ENCODE peak calls at places on chromosomes 12 and 14, in ten cellular contexts. F is left kidney, O is NCI-H1092, X is NCI-H460, U is psoas muscle, T is Right ventricle myocardium superior, M is choroid plexus epithelial cell, J is AG09319, V is cardiac muscle cell, R is GOT3. C is an unnamed sample.

GRCh38 chr12:64746663-64747062 is 12.5 kb downstream of the GNS start:
- DNase-seq in F (no peak), O (no peak), X (no peak), U (no peak), T (no peak), M (peak; percentile 58), J (no peak), V (no peak), R (no peak), C (no peak)

GRCh38 chr14:26370118-26370517 is 227.7 kb downstream of the NOVA1 start:
- DNase-seq in F (peak; percentile 80), O (no peak), X (no peak), U (no peak), T (no peak), M (peak; percentile 44), J (no peak), V (peak; percentile 28), R (no peak), C (no peak)

GRCh38 chr12:119410396-119410795 is 75.9 kb downstream of the CCDC60 start:
- DNase-seq in F (peak; percentile 23), O (no peak), X (no peak), U (no peak), T (no peak), M (no peak), J (no peak), V (peak; percentile 43), R (no peak), C (no peak)

GRCh38 chr12:57724936-57725740 is 13.4 kb downstream of the AGAP2 start:
- DNase-seq in F (no peak), O (no peak), X (no peak), U (no peak), T (no peak), M (no peak), J (no peak), V (no peak), R (no peak), C (peak; percentile 10)

GRCh38 chr14:95332641-95333040 is 12.9 kb upstream of the CLMN start:
- DNase-seq in F (no peak), O (no peak), X (no peak), U (no peak), T (no peak), M (no peak), J (no peak), V (no peak), R (no peak), C (no peak)

GRCh38 chr14:93707475-93707874 is 80.8 kb downstream of the PRIMA1 start:
- DNase-seq in F (no peak), O (no peak), X (no peak), U (no peak), T (no peak), M (no peak), J (no peak), V (no peak), R (no peak), C (no peak)

GRCh38 chr12:132196038-132196872 is 52.0 kb downstream of the NOC4L start:
- DNase-seq in F (peak; percentile 61), O (no peak), X (no peak), U (no peak), T (no peak), M (peak; percentile 10), J (no peak), V (no peak), R (no peak), C (no peak)

GRCh38 chr12:62806893-62807292 is 128.1 kb downstream of the PPM1H start:
- DNase-seq in F (no peak), O (no peak), X (no peak), U (no peak), T (no peak), M (no peak), J (no peak), V (no peak), R (no peak), C (no peak)

GRCh38 chr12:53591301-53592206 is 34.6 kb downstream of the ATF7 start:
- DNase-seq in F (no peak), O (no peak), X (no peak), U (no peak), T (no peak), M (peak; percentile 24), J (no peak), V (peak; percentile 61), R (no peak), C (no peak)

GRCh38 chr14:58082011-58082410 is 70.0 kb downstream of the ARMH4 start:
- DNase-seq in F (no peak), O (no peak), X (no peak), U (no peak), T (no peak), M (peak; percentile 43), J (no peak), V (no peak), R (no peak), C (no peak)

GRCh38 chr14:75273272-75274044 is 5.2 kb upstream of the FOS start:
- DNase-seq in F (peak; percentile 32), O (no peak), X (no peak), U (no peak), T (no peak), M (peak; percentile 98), J (no peak), V (peak; percentile 56), R (no peak), C (no peak)

GRCh38 chr12:62917066-62917465 is 17.9 kb downstream of the PPM1H start:
- DNase-seq in F (no peak), O (peak; percentile 77), X (no peak), U (no peak), T (no peak), M (no peak), J (no peak), V (no peak), R (no peak), C (no peak)

GRCh38 chr14:105281354-105282097 is 19.3 kb downstream of the BRF1 start:
- DNase-seq in F (peak; percentile 82), O (no peak), X (peak; percentile 46), U (no peak), T (no peak), M (peak; percentile 88), J (no peak), V (peak; percentile 61), R (no peak), C (peak; percentile 81)

GRCh38 chr14:31530136-31530535 is 31.1 kb upstream of the NUBPL start:
- DNase-seq in F (no peak), O (no peak), X (no peak), U (no peak), T (no peak), M (peak; percentile 39), J (no peak), V (no peak), R (no peak), C (no peak)

GRCh38 chr12:44835641-44836379 is 40.3 kb downstream of the NELL2 start:
- DNase-seq in F (no peak), O (no peak), X (no peak), U (no peak), T (no peak), M (no peak), J (no peak), V (no peak), R (no peak), C (no peak)

GRCh38 chr12:7512528-7512927 is 9.0 kb upstream of the CD163 start:
- DNase-seq in F (no peak), O (no peak), X (peak; percentile 11), U (peak; percentile 29), T (no peak), M (peak; percentile 97), J (peak; percentile 66), V (peak; percentile 5), R (peak; percentile 36), C (no peak)

GRCh38 chr12:72511493-72511892 is 239.3 kb downstream of the TRHDE start:
- DNase-seq in F (no peak), O (no peak), X (no peak), U (no peak), T (no peak), M (peak; percentile 36), J (no peak), V (no peak), R (no peak), C (no peak)

GRCh38 chr14:23665302-23666016 is 29.3 kb downstream of the DHRS2 start:
- DNase-seq in F (peak; percentile 25), O (no peak), X (no peak), U (no peak), T (no peak), M (no peak), J (no peak), V (no peak), R (no peak), C (no peak)

GRCh38 chr12:100141998-100142850 is 450 bp downstream of the BLTP3B start:
- DNase-seq in F (peak; percentile 88), O (peak; percentile 23), X (peak; percentile 8), U (peak; percentile 69), T (peak; percentile 65), M (no peak), J (no peak), V (peak; percentile 79), R (no peak), C (peak; percentile 37)

GRCh38 chr14:81435048-81435577 is 35.0 kb upstream of the STON2 start:
- DNase-seq in F (no peak), O (no peak), X (no peak), U (no peak), T (no peak), M (no peak), J (no peak), V (no peak), R (no peak), C (no peak)

GRCh38 chr12:40013847-40014246 is 92.0 kb downstream of the SLC2A13 start:
- DNase-seq in F (no peak), O (no peak), X (no peak), U (no peak), T (no peak), M (no peak), J (no peak), V (no peak), R (no peak), C (no peak)

GRCh38 chr14:32947792-32948191 is 9.1 kb downstream of the NPAS3 start:
- DNase-seq in F (no peak), O (no peak), X (no peak), U (no peak), T (no peak), M (no peak), J (no peak), V (no peak), R (no peak), C (no peak)

GRCh38 chr12:105626653-105627052 is 296.2 kb downstream of the C12orf75 start:
- DNase-seq in F (no peak), O (no peak), X (no peak), U (no peak), T (no peak), M (no peak), J (no peak), V (no peak), R (no peak), C (no peak)

GRCh38 chr12:5138256-5138655 is 94.6 kb downstream of the KCNA5 start:
- DNase-seq in F (no peak), O (no peak), X (no peak), U (no peak), T (no peak), M (no peak), J (no peak), V (no peak), R (no peak), C (no peak)

GRCh38 chr14:65360144-65360784 is 52.3 kb upstream of the FUT8 start:
- DNase-seq in F (no peak), O (no peak), X (no peak), U (no peak), T (no peak), M (peak; percentile 23), J (no peak), V (no peak), R (no peak), C (no peak)

C was measured in frontal cortex.